ENCODE peak calls at places on chromosomes 5 and 9, in seven cellular contexts. F, G, W, H, S, P and V are unnamed samples.

GRCh38 chr9:7844283-7844682 is 44.7 kb upstream of the DMAC1 start:
- DNase-seq in F (no peak), G (no peak), W (peak), H (no peak), S (no peak), P (no peak), V (no peak)

GRCh38 chr9:71761938-71762353 is 6.4 kb downstream of the CEMIP2 start:
- DNase-seq in F (no peak), G (no peak), W (no peak), H (no peak), S (no peak), P (no peak), V (no peak)

GRCh38 chr9:23011669-23012068 is 565.0 kb downstream of the DMRTA1 start:
- DNase-seq in F (no peak), G (no peak), W (no peak), H (no peak), S (no peak), P (no peak), V (no peak)

GRCh38 chr9:88060746-88061145 is 77.5 kb downstream of the SPATA31C2 start:
- DNase-seq in F (no peak), G (no peak), W (no peak), H (no peak), S (no peak), P (no peak), V (no peak)

GRCh38 chr5:126104951-126105350 is 318.3 kb upstream of the GRAMD2B start:
- DNase-seq in F (no peak), G (no peak), W (no peak), H (no peak), S (no peak), P (no peak), V (no peak)

GRCh38 chr5:83925321-83925877 is 204.7 kb upstream of the HAPLN1 start:
- DNase-seq in F (no peak), G (no peak), W (no peak), H (no peak), S (no peak), P (no peak), V (no peak)

GRCh38 chr5:151123897-151124751 is 33.5 kb downstream of the ANXA6 start:
- DNase-seq in F (peak), G (no peak), W (no peak), H (peak), S (no peak), P (peak), V (peak)

GRCh38 chr9:81826541-81826906 is 101.7 kb upstream of the SPATA31D4 start:
- DNase-seq in F (no peak), G (no peak), W (no peak), H (no peak), S (no peak), P (no peak), V (no peak)

GRCh38 chr5:114447084-114447773 is 85.4 kb downstream of the KCNN2 start:
- DNase-seq in F (no peak), G (no peak), W (no peak), H (no peak), S (peak), P (no peak), V (no peak)

GRCh38 chr9:86955554-86955953 is 8.2 kb upstream of the GAS1 start:
- DNase-seq in F (no peak), G (no peak), W (no peak), H (no peak), S (no peak), P (no peak), V (no peak)

GRCh38 chr5:98783051-98783649 is 9.7 kb downstream of the RGMB start:
- DNase-seq in F (no peak), G (no peak), W (no peak), H (no peak), S (no peak), P (no peak), V (no peak)

GRCh38 chr5:172720655-172721054 is 50.3 kb downstream of the DUSP1 start:
- DNase-seq in F (no peak), G (no peak), W (no peak), H (no peak), S (no peak), P (no peak), V (no peak)

GRCh38 chr5:31197183-31197582 is 3.7 kb downstream of the CDH6 start:
- DNase-seq in F (no peak), G (no peak), W (no peak), H (no peak), S (no peak), P (no peak), V (no peak)

GRCh38 chr9:91924090-91924489 is 25.9 kb downstream of the ROR2 start:
- DNase-seq in F (no peak), G (peak), W (no peak), H (no peak), S (no peak), P (no peak), V (no peak)

GRCh38 chr5:14449052-14449661 is 132.4 kb upstream of the OTULINL start:
- DNase-seq in F (no peak), G (peak), W (no peak), H (no peak), S (no peak), P (peak), V (no peak)

GRCh38 chr5:134223406-134224251 is 2.2 kb downstream of the PPP2CA start:
- DNase-seq in F (no peak), G (no peak), W (no peak), H (no peak), S (no peak), P (no peak), V (no peak)

GRCh38 chr5:1315709-1316587 is 21.1 kb upstream of the TERT start:
- DNase-seq in F (peak), G (peak), W (peak), H (peak), S (peak), P (no peak), V (peak)

GRCh38 chr5:176319827-176320554 is 41.6 kb downstream of the KIAA1191 start:
- DNase-seq in F (no peak), G (no peak), W (no peak), H (no peak), S (no peak), P (no peak), V (no peak)
- TF ChIP-seq CTCF in F (peak), G (no peak), W (peak), H (no peak), S (peak), P (no peak), V (peak)

GRCh38 chr9:12722131-12722530 is 28.9 kb downstream of the TYRP1 start:
- DNase-seq in F (no peak), G (no peak), W (no peak), H (no peak), S (no peak), P (no peak), V (no peak)

GRCh38 chr9:12723409-12724028 is 30.3 kb downstream of the TYRP1 start:
- DNase-seq in F (peak), G (no peak), W (no peak), H (no peak), S (no peak), P (no peak), V (no peak)

GRCh38 chr9:12730198-12730597 is 37.0 kb downstream of the TYRP1 start:
- DNase-seq in F (no peak), G (no peak), W (no peak), H (no peak), S (no peak), P (no peak), V (no peak)

GRCh38 chr9:12730952-12731351 is 37.8 kb downstream of the TYRP1 start:
- DNase-seq in F (no peak), G (no peak), W (no peak), H (no peak), S (no peak), P (no peak), V (no peak)

GRCh38 chr9:12726795-12727194 is 33.6 kb downstream of the TYRP1 start:
- DNase-seq in F (no peak), G (no peak), W (no peak), H (no peak), S (no peak), P (no peak), V (no peak)
- H3K4me3 ChIP-seq in F (no peak), G (no peak), W (no peak), H (no peak), S (no peak), P (no peak), V (no peak)

DNA sequence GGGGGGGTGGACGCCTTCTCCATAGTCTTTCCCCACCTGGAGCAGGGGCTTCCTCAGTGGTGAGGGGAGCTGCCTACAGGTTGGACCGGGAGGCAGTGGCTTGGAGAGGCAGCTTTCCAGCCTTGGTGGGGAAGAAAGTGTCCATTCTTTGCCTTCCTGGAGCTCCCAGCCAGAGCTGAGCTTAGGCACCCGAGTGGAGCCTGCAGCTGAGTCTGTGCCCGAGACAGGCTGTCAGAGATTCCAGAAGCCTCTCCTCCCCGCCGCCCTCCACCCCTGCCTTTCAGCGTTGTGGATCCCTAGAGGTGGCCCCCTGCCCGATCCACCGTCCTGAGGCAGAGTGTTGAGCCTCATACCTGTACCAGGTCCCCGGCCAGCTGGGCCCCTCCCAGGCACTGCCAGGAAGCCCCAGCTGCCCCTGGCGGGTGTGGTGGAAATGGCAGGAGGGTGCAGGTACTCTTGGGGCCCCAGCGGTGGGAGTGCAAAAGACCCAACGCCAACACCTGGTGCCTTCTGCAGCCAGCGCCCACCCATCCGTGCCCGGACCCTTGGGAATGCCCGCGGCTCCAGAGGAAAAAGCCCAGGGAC is 112.0 kb downstream of the RXRA start:
- DNase-seq in F (no peak), G (peak), W (no peak), H (no peak), S (no peak), P (peak), V (no peak)
- TF ChIP-seq CTCF in F (no peak), G (no peak), W (no peak), H (no peak), S (peak), P (no peak), V (peak)

DNA sequence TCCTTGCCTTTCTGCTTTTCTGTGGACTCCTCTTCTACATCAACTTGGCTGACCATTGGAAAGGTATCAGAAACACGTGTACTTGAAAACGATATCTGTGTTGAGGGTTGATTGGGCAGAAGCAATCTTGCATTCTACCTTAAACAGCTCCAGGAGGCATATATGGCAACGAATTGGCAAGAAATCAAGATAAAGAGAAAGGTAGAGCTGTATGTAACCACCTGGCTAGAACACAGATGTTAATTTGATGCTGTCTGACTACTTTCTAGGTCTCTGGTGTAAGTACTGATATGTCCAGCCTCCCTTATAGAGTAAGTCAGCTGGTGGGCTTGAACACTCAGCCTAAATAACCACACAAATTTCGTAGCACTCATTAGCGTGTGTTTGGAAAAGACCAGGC is 1.3 kb downstream of the MAN1B1 start:
- DNase-seq in F (peak), G (no peak), W (no peak), H (no peak), S (no peak), P (no peak), V (no peak)
- H3K4me3 ChIP-seq in F (peak), G (no peak), W (no peak), H (no peak), S (peak), P (no peak), V (no peak)

GRCh38 chr9:72807765-72808445 is 144.9 kb downstream of the ALDH1A1 start:
- DNase-seq in F (no peak), G (no peak), W (no peak), H (no peak), S (peak), P (no peak), V (no peak)
- TF ChIP-seq CTCF in F (peak), G (no peak), W (peak), H (no peak), S (peak), P (no peak), V (peak)

GRCh38 chr5:60458669-60459068 is 241.3 kb downstream of the DEPDC1B start:
- DNase-seq in F (no peak), G (no peak), W (no peak), H (no peak), S (no peak), P (no peak), V (no peak)
- H3K4me3 ChIP-seq in F (no peak), G (no peak), W (no peak), H (no peak), S (no peak), P (no peak), V (no peak)

GRCh38 chr9:73151653-73152382 is at the start of gene ANXA1:
- DNase-seq in F (peak), G (no peak), W (no peak), H (no peak), S (peak), P (no peak), V (no peak)
- TF ChIP-seq CTCF in F (no peak), G (no peak), W (no peak), H (no peak), S (no peak), P (no peak), V (no peak)

DNA sequence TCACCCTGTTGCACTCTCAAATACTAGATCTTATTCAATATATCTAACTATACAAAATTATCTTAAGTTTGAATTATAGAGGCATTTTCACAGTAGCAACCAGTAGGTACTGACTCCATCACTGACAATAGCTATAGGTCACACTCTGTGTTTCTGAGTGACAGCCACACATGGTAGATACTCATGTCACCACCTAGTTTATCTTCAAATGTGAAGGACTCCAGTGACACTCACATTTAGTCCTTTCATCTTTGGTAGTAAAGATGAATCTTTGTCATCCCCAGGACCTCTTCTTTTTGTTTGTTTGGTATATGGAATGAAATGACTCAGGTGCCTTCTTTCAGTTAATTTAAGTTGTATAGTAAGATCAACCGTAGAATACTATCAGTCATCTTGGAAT is 102.5 kb upstream of the DHFR start:
- DNase-seq in F (no peak), G (no peak), W (no peak), H (no peak), S (no peak), P (no peak), V (no peak)
- H3K4me3 ChIP-seq in F (no peak), G (no peak), W (no peak), H (no peak), S (no peak), P (no peak), V (no peak)